ENCODE peak calls at places on chromosomes 16 and 17, in seven cellular contexts. P is A549; J is GM23338; A is CD4-positive, alpha-beta memory T cell; N is SJCRH30; G is body of pancreas; O is iPS DF 6.9. I is an unnamed sample. For H3K4me1, the result is how much of the 10 kb centered on the place peaks cover.

GRCh38 chr16:65793781-65794180 is 572.7 kb upstream of the CDH5 start:
- DNase-seq in P (no peak), J (no peak), A (no peak), N (no peak), G (no peak), O (no peak), I (no peak)

GRCh38 chr16:2692251-2692947 is 10.1 kb downstream of the KCTD5 start:
- DNase-seq in P (no peak), J (peak), A (no peak), N (peak), G (no peak), O (no peak), I (no peak)

GRCh38 chr17:57343717-57344116 is 87.4 kb downstream of the MSI2 start:
- DNase-seq in P (no peak), J (no peak), A (no peak), N (no peak), G (no peak), O (no peak), I (no peak)

GRCh38 chr16:21211486-21211885 is at the start of gene ZP2:
- DNase-seq in P (no peak), J (peak), A (no peak), N (no peak), G (no peak), O (no peak), I (no peak)

GRCh38 chr17:76737676-76738467 is at the start of gene MFSD11:
- DNase-seq in P (peak), J (peak), A (peak), N (peak), G (peak), O (peak), I (peak)

GRCh38 chr17:72392056-72393010 is 271.5 kb downstream of the SOX9 start:
- DNase-seq in P (no peak), J (no peak), A (no peak), N (peak), G (no peak), O (no peak), I (no peak)

GRCh38 chr16:29990033-29990432 is 5.4 kb downstream of the HIRIP3 start:
- DNase-seq in P (no peak), J (no peak), A (no peak), N (no peak), G (no peak), O (no peak), I (no peak)

GRCh38 chr16:47750371-47750770 is 289.2 kb downstream of the PHKB start:
- DNase-seq in P (no peak), J (no peak), A (no peak), N (no peak), G (no peak), O (no peak), I (no peak)

GRCh38 chr17:39167492-39167891 is 1.5 kb upstream of the ARL5C start:
- DNase-seq in P (no peak), J (no peak), A (no peak), N (no peak), G (no peak), O (no peak), I (no peak)

GRCh38 chr16:85461814-85462404 is 151.2 kb upstream of the GSE1 start:
- DNase-seq in P (no peak), J (peak), A (no peak), N (peak), G (no peak), O (no peak), I (peak)

GRCh38 chr17:27343294-27343693 is 49.4 kb downstream of the WSB1 start:
- DNase-seq in P (no peak), J (no peak), A (no peak), N (no peak), G (no peak), O (no peak), I (no peak)

GRCh38 chr17:3912827-3913226 is 3.4 kb downstream of the P2RX1 start:
- DNase-seq in P (no peak), J (no peak), A (no peak), N (no peak), G (no peak), O (no peak), I (no peak)
- H3K4me1 ChIP-seq in P (under half), J (under half), A (under half), N (under half), G (under half), O (under half), I (under half)

GRCh38 chr16:28293589-28293935 is 1.2 kb downstream of the SBK1 start:
- DNase-seq in P (no peak), J (peak), A (no peak), N (no peak), G (no peak), O (no peak), I (no peak)
- H3K4me1 ChIP-seq in P (under half), J (under half), A (half or more), N (under half), G (under half), O (under half), I (under half)

GRCh38 chr17:17792143-17792550 is 44.6 kb downstream of the SREBF1 start:
- DNase-seq in P (no peak), J (no peak), A (no peak), N (no peak), G (no peak), O (no peak), I (no peak)
- H3K4me1 ChIP-seq in P (under half), J (under half), A (under half), N (under half), G (under half), O (under half), I (half or more)

GRCh38 chr17:75691371-75692290 is 24.5 kb downstream of the SAP30BP start:
- DNase-seq in P (no peak), J (no peak), A (no peak), N (no peak), G (peak), O (no peak), I (peak)

GRCh38 chr17:75692976-75693375 is 25.8 kb downstream of the SAP30BP start:
- DNase-seq in P (no peak), J (no peak), A (no peak), N (no peak), G (no peak), O (no peak), I (peak)

GRCh38 chr17:75685508-75685907 is 18.4 kb downstream of the SAP30BP start:
- DNase-seq in P (no peak), J (no peak), A (no peak), N (no peak), G (no peak), O (no peak), I (peak)

GRCh38 chr17:75688209-75688771 is 21.2 kb downstream of the SAP30BP start:
- DNase-seq in P (no peak), J (no peak), A (no peak), N (no peak), G (no peak), O (no peak), I (peak)

GRCh38 chr17:75689441-75689873 is 22.3 kb downstream of the SAP30BP start:
- DNase-seq in P (no peak), J (no peak), A (peak), N (no peak), G (no peak), O (no peak), I (no peak)
- H3K4me1 ChIP-seq in P (half or more), J (under half), A (under half), N (under half), G (half or more), O (under half), I (half or more)

GRCh38 chr16:9107025-9107970 is 15.9 kb downstream of the HAPSTR1 start:
- DNase-seq in P (no peak), J (no peak), A (no peak), N (no peak), G (no peak), O (no peak), I (no peak)
- H3K4me1 ChIP-seq in P (half or more), J (half or more), A (half or more), N (under half), G (half or more), O (under half), I (under half)

GRCh38 chr17:31572341-31572740 is 180.9 kb downstream of the RAB11FIP4 start:
- DNase-seq in P (no peak), J (no peak), A (no peak), N (no peak), G (no peak), O (no peak), I (no peak)
- H3K4me1 ChIP-seq in P (under half), J (under half), A (under half), N (under half), G (half or more), O (under half), I (half or more)

GRCh38 chr17:17820457-17821158 is 16.2 kb downstream of the SREBF1 start:
- DNase-seq in P (no peak), J (no peak), A (no peak), N (no peak), G (no peak), O (no peak), I (no peak)
- H3K4me1 ChIP-seq in P (half or more), J (under half), A (half or more), N (under half), G (half or more), O (under half), I (half or more)

GRCh38 chr17:34645636-34646035 is 66.3 kb downstream of the TMEM132E start:
- DNase-seq in P (no peak), J (no peak), A (no peak), N (peak), G (no peak), O (no peak), I (no peak)

GRCh38 chr17:34650361-34650760 is 71.0 kb downstream of the TMEM132E start:
- DNase-seq in P (no peak), J (no peak), A (no peak), N (no peak), G (no peak), O (no peak), I (no peak)

GRCh38 chr17:34644941-34645550 is 65.7 kb downstream of the TMEM132E start:
- DNase-seq in P (no peak), J (no peak), A (no peak), N (peak), G (no peak), O (no peak), I (no peak)

GRCh38 chr17:34651267-34651955 is 72.0 kb downstream of the TMEM132E start:
- DNase-seq in P (no peak), J (no peak), A (no peak), N (no peak), G (no peak), O (no peak), I (no peak)

DNA sequence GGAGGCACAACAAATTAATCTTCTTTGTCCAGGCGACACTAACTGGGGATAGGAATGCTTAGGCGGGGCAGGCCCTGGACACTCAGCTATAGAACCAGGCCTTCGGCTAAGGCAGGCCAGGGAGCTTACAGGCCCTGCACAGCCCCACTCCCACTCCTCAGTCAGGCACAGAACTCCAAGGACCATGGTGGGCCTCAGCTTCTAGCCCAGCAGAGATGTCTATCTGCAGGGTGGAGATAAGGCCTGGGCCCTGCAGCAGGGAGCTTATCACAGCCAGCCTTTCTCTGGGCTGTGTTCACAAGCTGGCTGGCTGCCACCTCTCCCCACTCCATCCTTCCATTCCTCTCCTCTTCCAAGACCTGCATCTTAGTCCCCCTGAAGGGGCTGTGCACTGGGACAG is 68.1 kb downstream of the TMEM132E start:
- DNase-seq in P (no peak), J (no peak), A (no peak), N (no peak), G (no peak), O (no peak), I (no peak)
- H3K4me1 ChIP-seq in P (under half), J (under half), A (under half), N (under half), G (under half), O (under half), I (under half)

I was measured in sigmoid colon.